ENCODE peak calls at places on chromosomes 7 and 10, in six cellular contexts. K is HEK293T; U is activated CD8-positive, alpha-beta memory T cell treated with anti-CD3 and anti-CD28 coated beads, Interleukin-2, amount 50 U/mL, for 48 hours; Z is head of caudate nucleus; E is fibroblast of mammary gland; I is posterior cingulate gyrus. F is an unnamed sample.

GRCh38 chr10:69446650-69447151 is 4.6 kb upstream of the TSPAN15 start:
- DNase-seq in Z (no peak), E (peak), U (no peak), K (no peak), I (no peak), F (no peak)

GRCh38 chr7:4798706-4799235 is 23.3 kb downstream of the AP5Z1 start:
- DNase-seq in E (no peak), U (no peak), I (no peak), K (no peak), Z (no peak), F (no peak)

GRCh38 chr7:154638286-154638685 is 364.6 kb downstream of the PAXIP1 start:
- DNase-seq in I (no peak), U (no peak), E (no peak), K (no peak), Z (no peak), F (no peak)

GRCh38 chr7:24395512-24395911 is 111.5 kb downstream of the NPY start:
- DNase-seq in U (no peak), Z (no peak), E (no peak), K (no peak), I (no peak), F (no peak)

GRCh38 chr7:149310113-149310836 is 48.3 kb downstream of the ZNF783 start:
- DNase-seq in I (no peak), E (peak), K (peak), U (no peak), Z (no peak), F (peak)

GRCh38 chr10:96442017-96442643 is 71.6 kb downstream of the TLL2 start:
- DNase-seq in U (no peak), E (no peak), K (no peak), Z (no peak), I (no peak), F (no peak)

GRCh38 chr7:140400381-140400780 is 2.1 kb upstream of the SLC37A3 start:
- DNase-seq in U (no peak), E (no peak), Z (no peak), K (no peak), I (no peak), F (no peak)

GRCh38 chr10:43372751-43373445 is 1.5 kb downstream of the FXYD4 start:
- DNase-seq in K (no peak), U (no peak), Z (peak), E (no peak), I (peak), F (no peak)

GRCh38 chr7:42932861-42933591 is 850 bp downstream of the MRPL32 start:
- DNase-seq in Z (peak), E (peak), I (no peak), U (no peak), K (peak), F (peak)

GRCh38 chr7:7202375-7202720 is 20.0 kb downstream of the C1GALT1 start:
- DNase-seq in I (no peak), K (no peak), Z (no peak), U (no peak), E (no peak), F (no peak)

GRCh38 chr10:43219848-43220247 is 47.0 kb downstream of the RASGEF1A start:
- DNase-seq in I (peak), K (no peak), U (peak), Z (no peak), E (no peak), F (no peak)

GRCh38 chr10:52485486-52485885 is 171.4 kb downstream of the DKK1 start:
- DNase-seq in K (no peak), U (no peak), Z (no peak), E (no peak), I (no peak), F (no peak)

GRCh38 chr10:72311667-72312066 is 37.9 kb downstream of the DDIT4 start:
- DNase-seq in K (no peak), I (no peak), Z (no peak), U (no peak), E (no peak), F (no peak)

GRCh38 chr7:116354546-116355422 is 144.4 kb downstream of the TES start:
- DNase-seq in E (peak), U (no peak), I (no peak), Z (no peak), K (no peak), F (peak)

GRCh38 chr10:17784701-17785100 is 24.4 kb upstream of the MRC1 start:
- DNase-seq in K (no peak), E (peak), U (no peak), I (no peak), Z (no peak), F (no peak)

GRCh38 chr10:104589871-104590270 is 51.2 kb upstream of the SORCS3 start:
- DNase-seq in I (no peak), U (no peak), K (no peak), E (peak), Z (no peak), F (no peak)

GRCh38 chr7:140159487-140159886 is 17.3 kb downstream of the KDM7A start:
- DNase-seq in I (no peak), E (peak), K (no peak), U (no peak), Z (no peak), F (no peak)

GRCh38 chr7:1973321-1974251 is 259.2 kb downstream of the MAD1L1 start:
- DNase-seq in Z (no peak), U (no peak), K (no peak), E (no peak), I (peak), F (no peak)

GRCh38 chr10:79350407-79351154 is 3.3 kb downstream of the PPIF start:
- DNase-seq in E (no peak), K (no peak), U (no peak), Z (no peak), I (no peak), F (no peak)

GRCh38 chr7:157061979-157062378 is 51.5 kb upstream of the MNX1 start:
- DNase-seq in Z (no peak), E (no peak), I (no peak), U (no peak), K (no peak), F (no peak)

GRCh38 chr7:140212100-140212881 is 35.5 kb upstream of the KDM7A start:
- DNase-seq in I (no peak), K (no peak), E (peak), Z (no peak), U (peak), F (no peak)

GRCh38 chr10:92697663-92698511 is 8.1 kb downstream of the HHEX start:
- DNase-seq in K (no peak), U (no peak), I (no peak), Z (no peak), E (no peak), F (peak)

GRCh38 chr10:59724098-59724938 is 14.7 kb upstream of the SLC16A9 start:
- DNase-seq in I (no peak), U (no peak), Z (no peak), K (no peak), E (no peak), F (no peak)

GRCh38 chr7:14738086-14738485 is 164.5 kb downstream of the DGKB start:
- DNase-seq in I (no peak), E (no peak), K (no peak), Z (no peak), U (no peak), F (peak)

GRCh38 chr7:66847879-66848810 is 72.9 kb upstream of the TMEM248 start:
- DNase-seq in Z (no peak), K (no peak), U (no peak), I (no peak), E (peak), F (peak)

GRCh38 chr7:6526997-6527378 is 24.3 kb downstream of the GRID2IP start:
- DNase-seq in U (no peak), I (no peak), Z (no peak), E (no peak), K (no peak), F (no peak)

GRCh38 chr10:79559726-79560125 is 481 bp downstream of the SFTPA2 start:
- DNase-seq in K (no peak), U (no peak), Z (no peak), E (peak), I (no peak), F (no peak)

GRCh38 chr10:22252286-22252800 is 34.5 kb upstream of the EBLN1 start:
- DNase-seq in Z (no peak), I (peak), E (peak), U (no peak), K (no peak), F (no peak)

GRCh38 chr10:22345301-22346086 is at the start of gene SPAG6:
- DNase-seq in I (peak), U (peak), K (no peak), Z (peak), E (no peak), F (no peak)

GRCh38 chr10:29411666-29412335 is 122.9 kb downstream of the LYZL1 start:
- DNase-seq in I (no peak), U (no peak), K (no peak), E (no peak), Z (no peak), F (no peak)

GRCh38 chr10:85919358-85920022 is 447.1 kb downstream of the GRID1 start:
- DNase-seq in U (no peak), K (no peak), I (no peak), E (no peak), Z (peak), F (no peak)

GRCh38 chr10:98610855-98611254 is 164.1 kb upstream of the HPS1 start:
- DNase-seq in E (peak), I (peak), K (no peak), Z (no peak), U (no peak), F (no peak)

F was measured in KBM-7.